ENCODE peak calls at places on chromosome 15, in ten cellular contexts. U, J, N, T, B, L, Q, Z, Y and V are unnamed samples.

GRCh38 chr15:60720493-60721231 is 241.7 kb upstream of the ICE2 start:
- DNase-seq in U (no peak), J (no peak), N (peak), T (peak), B (no peak), L (no peak), Q (no peak), Z (no peak), Y (no peak), V (no peak)

GRCh38 chr15:88623061-88623460 is 1.9 kb downstream of the AEN start:
- DNase-seq in U (no peak), J (peak), N (no peak), T (no peak), B (peak), L (peak), Q (no peak), Z (peak), Y (peak), V (no peak)

GRCh38 chr15:76994496-76994895 is 430 bp upstream of the PSTPIP1 start:
- DNase-seq in U (no peak), J (no peak), N (no peak), T (no peak), B (no peak), L (no peak), Q (no peak), Z (no peak), Y (no peak), V (no peak)

GRCh38 chr15:85477730-85478129 is 97.3 kb downstream of the AKAP13 start:
- DNase-seq in U (no peak), J (no peak), N (no peak), T (no peak), B (peak), L (peak), Q (no peak), Z (no peak), Y (no peak), V (no peak)

GRCh38 chr15:92953997-92954396 is 53.9 kb downstream of the CHD2 start:
- DNase-seq in U (no peak), J (no peak), N (no peak), T (no peak), B (no peak), L (no peak), Q (no peak), Z (no peak), Y (no peak), V (no peak)

GRCh38 chr15:60673918-60674558 is 195.1 kb upstream of the ICE2 start:
- DNase-seq in U (no peak), J (peak), N (no peak), T (peak), B (peak), L (peak), Q (no peak), Z (peak), Y (no peak), V (peak)

GRCh38 chr15:69748700-69749099 is 296.1 kb downstream of the RPLP1 start:
- DNase-seq in U (no peak), J (no peak), N (no peak), T (no peak), B (no peak), L (no peak), Q (no peak), Z (no peak), Y (no peak), V (no peak)

GRCh38 chr15:95247068-95247984 is 1016.0 kb downstream of the MCTP2 start:
- DNase-seq in U (no peak), J (peak), N (no peak), T (no peak), B (peak), L (peak), Q (no peak), Z (no peak), Y (no peak), V (peak)

GRCh38 chr15:63048986-63049665 is 6.6 kb downstream of the TPM1 start:
- DNase-seq in U (peak), J (no peak), N (peak), T (peak), B (peak), L (peak), Q (peak), Z (peak), Y (no peak), V (no peak)

GRCh38 chr15:51803961-51804360 is 25.5 kb upstream of the TMOD3 start:
- DNase-seq in U (no peak), J (no peak), N (no peak), T (no peak), B (no peak), L (no peak), Q (no peak), Z (no peak), Y (no peak), V (no peak)

GRCh38 chr15:73694419-73694818 is 10.2 kb downstream of the CD276 start:
- DNase-seq in U (no peak), J (peak), N (no peak), T (no peak), B (no peak), L (peak), Q (no peak), Z (peak), Y (peak), V (no peak)

GRCh38 chr15:101498731-101499480 is 9.4 kb upstream of the PCSK6 start:
- DNase-seq in U (no peak), J (no peak), N (no peak), T (no peak), B (no peak), L (no peak), Q (no peak), Z (no peak), Y (no peak), V (no peak)

GRCh38 chr15:60589728-60590127 is 110.8 kb upstream of the ICE2 start:
- DNase-seq in U (no peak), J (peak), N (no peak), T (no peak), B (no peak), L (no peak), Q (no peak), Z (no peak), Y (no peak), V (no peak)

GRCh38 chr15:80780416-80781221 is 1.4 kb downstream of the CEMIP start:
- DNase-seq in U (peak), J (peak), N (no peak), T (peak), B (peak), L (peak), Q (no peak), Z (no peak), Y (no peak), V (no peak)

GRCh38 chr15:32030795-32031194 is 480 bp downstream of the CHRNA7 start:
- DNase-seq in U (no peak), J (no peak), N (no peak), T (no peak), B (no peak), L (no peak), Q (no peak), Z (no peak), Y (no peak), V (no peak)

GRCh38 chr15:101709466-101709865 is 14.8 kb downstream of the TARS3 start:
- DNase-seq in U (no peak), J (no peak), N (no peak), T (no peak), B (no peak), L (no peak), Q (no peak), Z (no peak), Y (no peak), V (no peak)

GRCh38 chr15:96122077-96123027 is 208.1 kb upstream of the NR2F2 start:
- DNase-seq in U (no peak), J (peak), N (no peak), T (no peak), B (peak), L (no peak), Q (no peak), Z (no peak), Y (no peak), V (no peak)

GRCh38 chr15:70091649-70092461 is 5.9 kb downstream of the TLE3 start:
- DNase-seq in U (no peak), J (no peak), N (no peak), T (peak), B (no peak), L (peak), Q (peak), Z (no peak), Y (no peak), V (no peak)

GRCh38 chr15:23596736-23597135 is 31.3 kb downstream of the MKRN3 start:
- DNase-seq in U (no peak), J (no peak), N (no peak), T (no peak), B (no peak), L (no peak), Q (no peak), Z (no peak), Y (no peak), V (no peak)

GRCh38 chr15:98649996-98650870 is 1.9 kb downstream of the IGF1R start:
- DNase-seq in U (peak), J (peak), N (peak), T (peak), B (peak), L (peak), Q (no peak), Z (no peak), Y (peak), V (no peak)

GRCh38 chr15:58932791-58933310 is 628 bp downstream of the SLTM start:
- DNase-seq in U (no peak), J (peak), N (no peak), T (no peak), B (peak), L (peak), Q (peak), Z (no peak), Y (no peak), V (no peak)

GRCh38 chr15:27527490-27528067 is 556.6 kb downstream of the GABRG3 start:
- DNase-seq in U (no peak), J (no peak), N (no peak), T (no peak), B (no peak), L (no peak), Q (no peak), Z (no peak), Y (no peak), V (no peak)

GRCh38 chr15:60384052-60384451 is 13.7 kb downstream of the ANXA2 start:
- DNase-seq in U (no peak), J (no peak), N (no peak), T (no peak), B (no peak), L (no peak), Q (no peak), Z (no peak), Y (no peak), V (no peak)

GRCh38 chr15:48579945-48580671 is 65.4 kb downstream of the FBN1 start:
- DNase-seq in U (no peak), J (no peak), N (no peak), T (no peak), B (peak), L (peak), Q (no peak), Z (peak), Y (no peak), V (no peak)

GRCh38 chr15:25989327-25989726 is 126.2 kb upstream of the ATP10A start:
- DNase-seq in U (no peak), J (no peak), N (no peak), T (no peak), B (no peak), L (no peak), Q (no peak), Z (no peak), Y (no peak), V (no peak)

GRCh38 chr15:92365816-92366215 is 27.9 kb upstream of the ST8SIA2 start:
- DNase-seq in U (no peak), J (no peak), N (no peak), T (no peak), B (no peak), L (no peak), Q (no peak), Z (no peak), Y (no peak), V (no peak)

GRCh38 chr15:62244762-62245161 is 79.7 kb upstream of the C2CD4B start:
- DNase-seq in U (no peak), J (no peak), N (no peak), T (no peak), B (no peak), L (no peak), Q (no peak), Z (no peak), Y (no peak), V (no peak)

GRCh38 chr15:62068071-62068786 is 1.5 kb downstream of the C2CD4A start:
- DNase-seq in U (peak), J (no peak), N (no peak), T (peak), B (peak), L (no peak), Q (peak), Z (no peak), Y (peak), V (no peak)

GRCh38 chr15:48244923-48245322 is 38.8 kb downstream of the SLC12A1 start:
- DNase-seq in U (no peak), J (peak), N (no peak), T (no peak), B (no peak), L (peak), Q (no peak), Z (peak), Y (no peak), V (no peak)